ENCODE peak calls at places on chromosomes 7 and 10, in five cellular contexts. One of them, this sample, is unnamed.

GRCh38 chr7:101315336-101315735 is 6.3 kb downstream of the IFT22 start:
- DNase-seq in tibial nerve: no peak
- DNase-seq in HCT116: peak; percentile 38
- DNase-seq in uterus: no peak
- DNase-seq in GM12891: no peak
- DNase-seq in this sample: no peak

GRCh38 chr7:84631913-84632312 is 437.3 kb upstream of the SEMA3A start:
- DNase-seq in HCT116: no peak
- DNase-seq in GM12891: no peak
- DNase-seq in uterus: no peak
- DNase-seq in tibial nerve: no peak
- DNase-seq in this sample: no peak

GRCh38 chr7:51732066-51732465 is 415.5 kb upstream of the COBL start:
- DNase-seq in HCT116: no peak
- DNase-seq in uterus: no peak
- DNase-seq in GM12891: no peak
- DNase-seq in tibial nerve: no peak
- DNase-seq in this sample: no peak

GRCh38 chr7:112892263-112892662 is 102.1 kb upstream of the TMEM168 start:
- DNase-seq in uterus: no peak
- DNase-seq in HCT116: no peak
- DNase-seq in GM12891: no peak
- DNase-seq in tibial nerve: no peak
- DNase-seq in this sample: no peak

GRCh38 chr10:119316729-119317097 is 109.3 kb downstream of the GRK5 start:
- DNase-seq in tibial nerve: no peak
- DNase-seq in uterus: peak; percentile 42
- DNase-seq in GM12891: no peak
- DNase-seq in HCT116: peak; percentile 89
- DNase-seq in this sample: no peak

GRCh38 chr7:49775065-49775948 is 1.9 kb downstream of the VWC2 start:
- DNase-seq in uterus: no peak
- DNase-seq in HCT116: no peak
- DNase-seq in tibial nerve: no peak
- DNase-seq in GM12891: no peak
- DNase-seq in this sample: peak; percentile 26

GRCh38 chr7:31027161-31027965 is 24.7 kb upstream of the ADCYAP1R1 start:
- DNase-seq in uterus: peak; percentile 48
- DNase-seq in tibial nerve: no peak
- DNase-seq in HCT116: no peak
- DNase-seq in GM12891: no peak
- DNase-seq in this sample: no peak

GRCh38 chr7:138842111-138842510 is 44.1 kb upstream of the ATP6V0A4 start:
- DNase-seq in GM12891: no peak
- DNase-seq in uterus: no peak
- DNase-seq in tibial nerve: no peak
- DNase-seq in HCT116: no peak
- DNase-seq in this sample: no peak

GRCh38 chr7:106190589-106191330 is 78.6 kb upstream of the SYPL1 start:
- DNase-seq in GM12891: no peak
- DNase-seq in HCT116: no peak
- DNase-seq in uterus: no peak
- DNase-seq in tibial nerve: no peak
- DNase-seq in this sample: no peak

GRCh38 chr10:82089327-82089726 is 214.3 kb downstream of the NRG3 start:
- DNase-seq in uterus: no peak
- DNase-seq in HCT116: no peak
- DNase-seq in GM12891: no peak
- DNase-seq in tibial nerve: no peak
- DNase-seq in this sample: no peak

GRCh38 chr7:139648941-139649425 is 125.5 kb downstream of the CLEC2L start:
- DNase-seq in GM12891: peak; percentile 42
- DNase-seq in HCT116: no peak
- DNase-seq in uterus: peak; percentile 27
- DNase-seq in tibial nerve: no peak
- DNase-seq in this sample: peak; percentile 64

GRCh38 chr10:106863549-106863948 is 301.0 kb downstream of the SORCS1 start:
- DNase-seq in uterus: no peak
- DNase-seq in HCT116: no peak
- DNase-seq in GM12891: no peak
- DNase-seq in tibial nerve: no peak
- DNase-seq in this sample: no peak

GRCh38 chr7:78194609-78195008 is 396.0 kb downstream of the PHTF2 start:
- DNase-seq in HCT116: no peak
- DNase-seq in tibial nerve: no peak
- DNase-seq in GM12891: no peak
- DNase-seq in uterus: no peak
- DNase-seq in this sample: no peak

GRCh38 chr10:13877154-13877909 is 290.6 kb downstream of the PRPF18 start:
- DNase-seq in GM12891: no peak
- DNase-seq in HCT116: no peak
- DNase-seq in tibial nerve: peak; percentile 28
- DNase-seq in uterus: peak; percentile 33
- DNase-seq in this sample: no peak

GRCh38 chr10:76497671-76498070 is 1066.2 kb downstream of the LRMDA start:
- DNase-seq in uterus: no peak
- DNase-seq in GM12891: no peak
- DNase-seq in tibial nerve: no peak
- DNase-seq in HCT116: no peak
- DNase-seq in this sample: no peak

GRCh38 chr10:88278912-88279311 is 304.2 kb downstream of the RNLS start:
- DNase-seq in GM12891: no peak
- DNase-seq in uterus: no peak
- DNase-seq in tibial nerve: no peak
- DNase-seq in HCT116: no peak
- DNase-seq in this sample: no peak

GRCh38 chr7:13050703-13051102 is 363.3 kb downstream of the ARL4A start:
- DNase-seq in uterus: no peak
- DNase-seq in tibial nerve: no peak
- DNase-seq in GM12891: no peak
- DNase-seq in HCT116: no peak
- DNase-seq in this sample: no peak

GRCh38 chr7:7103343-7104313 is 78.7 kb upstream of the C1GALT1 start:
- DNase-seq in HCT116: peak; percentile 48
- DNase-seq in uterus: no peak
- DNase-seq in GM12891: peak; percentile 19
- DNase-seq in tibial nerve: no peak
- DNase-seq in this sample: peak; percentile 15

GRCh38 chr7:11369696-11370095 is 396.0 kb downstream of the PHF14 start:
- DNase-seq in tibial nerve: no peak
- DNase-seq in GM12891: no peak
- DNase-seq in uterus: no peak
- DNase-seq in HCT116: no peak
- DNase-seq in this sample: no peak

GRCh38 chr10:123994417-123995081 is 98.8 kb downstream of the CHST15 start:
- DNase-seq in HCT116: peak; percentile 74
- DNase-seq in tibial nerve: peak; percentile 68
- DNase-seq in GM12891: peak; percentile 90
- DNase-seq in uterus: peak; percentile 83
- DNase-seq in this sample: peak; percentile 86

GRCh38 chr7:42407828-42408227 is 170.8 kb upstream of the GLI3 start:
- DNase-seq in uterus: no peak
- DNase-seq in tibial nerve: no peak
- DNase-seq in GM12891: no peak
- DNase-seq in HCT116: no peak
- DNase-seq in this sample: no peak

GRCh38 chr10:31554556-31554955 is 235.5 kb downstream of the ZEB1 start:
- DNase-seq in HCT116: no peak
- DNase-seq in tibial nerve: no peak
- DNase-seq in GM12891: no peak
- DNase-seq in uterus: no peak
- DNase-seq in this sample: no peak

GRCh38 chr7:37786741-37787569 is 61.4 kb upstream of the NME8 start:
- DNase-seq in HCT116: no peak
- DNase-seq in tibial nerve: no peak
- DNase-seq in GM12891: peak; percentile 21
- DNase-seq in uterus: no peak
- DNase-seq in this sample: no peak

GRCh38 chr10:32952541-32953276 is 5.3 kb downstream of the ITGB1 start:
- DNase-seq in tibial nerve: no peak
- DNase-seq in GM12891: no peak
- DNase-seq in uterus: no peak
- DNase-seq in HCT116: no peak
- DNase-seq in this sample: no peak

GRCh38 chr10:32952094-32952493 is 5.9 kb downstream of the ITGB1 start:
- DNase-seq in HCT116: no peak
- DNase-seq in uterus: no peak
- DNase-seq in tibial nerve: no peak
- DNase-seq in GM12891: no peak
- DNase-seq in this sample: no peak

GRCh38 chr10:32949221-32949678 is 8.8 kb downstream of the ITGB1 start:
- DNase-seq in tibial nerve: no peak
- DNase-seq in GM12891: no peak
- DNase-seq in HCT116: no peak
- DNase-seq in uterus: no peak
- DNase-seq in this sample: no peak

GRCh38 chr10:32951111-32951510 is 6.9 kb downstream of the ITGB1 start:
- DNase-seq in tibial nerve: no peak
- DNase-seq in uterus: no peak
- DNase-seq in HCT116: no peak
- DNase-seq in GM12891: no peak
- DNase-seq in this sample: no peak

GRCh38 chr10:32950457-32951109 is 7.4 kb downstream of the ITGB1 start:
- DNase-seq in tibial nerve: no peak
- DNase-seq in GM12891: no peak
- DNase-seq in uterus: no peak
- DNase-seq in HCT116: no peak
- DNase-seq in this sample: no peak
- TF ChIP-seq POLR2A in tibial nerve: no peak
- TF ChIP-seq POLR2A in GM12891: no peak
- TF ChIP-seq POLR2A in uterus: no peak
- TF ChIP-seq POLR2A in HCT116: no peak
- TF ChIP-seq POLR2A in this sample: no peak

DNA sequence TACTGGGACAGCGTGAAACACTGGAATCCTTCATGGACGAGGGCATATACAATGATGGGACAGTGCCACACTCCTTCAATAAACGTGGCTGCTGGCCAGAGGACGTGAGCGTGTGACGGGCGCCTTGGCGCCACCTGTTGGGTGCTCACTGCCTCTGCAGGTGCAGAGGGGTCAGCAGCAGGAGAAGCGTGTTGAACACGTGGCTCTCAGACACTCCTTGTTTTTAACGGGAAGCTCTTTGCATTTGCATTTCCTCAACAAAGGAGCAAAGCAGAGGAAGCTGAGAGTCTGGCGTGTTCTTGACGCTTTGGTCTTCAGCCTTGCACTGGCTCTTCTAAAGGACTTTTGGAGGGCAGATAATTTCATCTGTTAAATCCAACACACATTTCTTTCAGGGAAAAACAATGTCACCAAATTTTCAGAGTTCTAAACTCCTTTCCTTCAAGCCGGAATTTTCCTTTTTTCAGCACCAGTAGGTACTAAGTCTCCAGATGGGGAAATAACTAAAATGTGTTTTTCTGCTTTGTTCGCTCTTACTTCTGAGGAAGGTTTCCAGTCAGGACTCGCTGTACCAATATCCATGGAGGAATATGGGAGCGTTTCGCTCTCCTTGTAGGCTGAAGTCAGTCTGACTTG is 2.9 kb upstream of the GET4 start:
- DNase-seq in tibial nerve: peak; percentile 75
- DNase-seq in HCT116: peak; percentile 72
- DNase-seq in uterus: peak; percentile 86
- DNase-seq in GM12891: peak; percentile 80
- DNase-seq in this sample: peak; percentile 78
- TF ChIP-seq POLR2A in tibial nerve: no peak
- TF ChIP-seq POLR2A in HCT116: no peak
- TF ChIP-seq POLR2A in uterus: peak; percentile 9
- TF ChIP-seq POLR2A in GM12891: no peak
- TF ChIP-seq POLR2A in this sample: no peak

DNA sequence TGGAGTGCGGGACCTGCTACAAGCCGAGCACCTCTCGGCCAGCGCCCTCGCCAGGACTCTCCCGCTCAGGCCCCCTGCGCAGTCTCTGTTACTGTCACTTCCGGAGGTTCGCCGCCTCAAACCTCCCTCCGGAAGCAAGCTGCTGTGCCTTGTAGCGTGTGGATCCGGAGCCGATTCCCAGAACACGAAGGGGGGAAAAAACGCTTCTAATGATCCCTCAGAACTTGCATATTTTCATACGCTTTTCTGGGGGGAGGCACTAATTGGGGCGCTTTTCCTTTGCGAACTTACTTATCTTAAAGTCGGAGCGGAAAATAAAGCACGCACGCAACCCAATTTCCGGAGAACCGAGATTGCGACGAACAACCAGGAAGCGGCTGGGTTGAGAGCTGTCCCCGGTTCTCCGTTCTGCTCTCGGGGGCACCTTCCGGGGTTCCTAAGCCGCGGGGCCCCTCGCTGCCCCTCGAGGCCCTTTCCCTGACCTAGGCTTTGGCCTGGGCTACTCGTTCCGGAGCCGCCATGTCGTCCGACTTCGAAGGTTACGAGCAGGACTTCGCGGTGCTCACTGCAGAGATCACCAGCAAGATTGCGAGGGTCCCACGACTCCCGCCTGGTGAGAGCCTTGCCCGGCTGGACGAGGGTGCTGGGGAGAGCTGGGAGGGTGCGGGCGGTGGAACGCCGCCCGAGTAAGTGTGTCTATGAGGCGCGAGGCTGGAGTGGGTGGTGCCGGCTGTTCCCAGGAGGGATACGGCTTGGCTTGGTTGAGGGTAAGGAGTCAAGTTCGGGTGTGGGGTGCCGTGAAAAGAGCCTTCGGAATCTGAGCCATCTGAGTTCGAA is at the start of the genes VTI1A and ZDHHC6:
- DNase-seq in tibial nerve: peak; percentile 63
- DNase-seq in HCT116: peak; percentile 91
- DNase-seq in GM12891: peak; percentile 60
- DNase-seq in uterus: peak; percentile 81
- DNase-seq in this sample: peak; percentile 60
- TF ChIP-seq POLR2A in tibial nerve: peak; percentile 49
- TF ChIP-seq POLR2A in HCT116: no peak
- TF ChIP-seq POLR2A in GM12891: peak; percentile 91
- TF ChIP-seq POLR2A in uterus: peak; percentile 39
- TF ChIP-seq POLR2A in this sample: peak; percentile 94

DNA sequence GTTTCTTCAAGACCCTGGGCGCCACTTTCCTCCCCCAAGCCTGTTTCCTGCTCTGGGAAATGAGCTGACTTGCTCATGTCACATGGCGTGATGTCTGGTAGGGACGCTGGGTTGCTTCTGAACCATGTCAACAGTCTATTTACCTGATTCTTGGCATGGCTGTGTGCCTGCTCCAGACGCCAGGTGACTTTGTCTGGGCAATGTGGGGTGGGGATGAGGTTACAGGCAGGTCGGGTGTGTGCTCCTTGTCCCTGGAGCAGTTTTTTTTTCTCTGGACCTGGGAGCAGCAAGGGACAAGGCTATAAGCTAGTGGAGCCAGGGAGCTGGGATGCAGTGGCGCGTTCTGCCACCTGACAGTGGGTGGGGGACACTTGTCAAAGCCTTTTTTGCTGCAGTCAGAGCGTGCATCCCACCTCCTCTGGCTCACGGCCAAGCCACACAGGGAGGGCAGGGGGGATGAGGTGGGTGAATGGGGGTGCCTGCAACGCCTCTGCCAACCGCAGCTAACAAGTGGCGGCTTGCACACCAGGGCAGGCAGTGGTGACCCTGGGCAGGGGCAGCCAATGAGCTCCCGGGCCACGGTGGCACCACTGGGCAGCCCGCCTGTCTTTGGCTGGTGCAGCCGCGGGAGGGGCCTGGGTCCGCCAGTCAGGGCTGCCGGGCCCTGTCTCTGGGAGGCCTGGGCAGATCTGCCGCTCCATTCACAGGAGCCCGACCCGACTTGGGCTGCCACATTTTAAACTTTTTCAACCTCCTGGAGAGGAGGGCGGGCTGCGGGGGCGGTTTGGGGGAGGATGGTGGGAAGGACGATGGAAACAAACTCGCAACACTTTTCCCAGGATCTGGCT is 22.9 kb downstream of the DNAJB12 start:
- DNase-seq in HCT116: peak; percentile 80
- DNase-seq in uterus: peak; percentile 63
- DNase-seq in GM12891: no peak
- DNase-seq in tibial nerve: peak; percentile 64
- DNase-seq in this sample: peak; percentile 64
- TF ChIP-seq POLR2A in HCT116: peak; percentile 36
- TF ChIP-seq POLR2A in uterus: peak; percentile 27
- TF ChIP-seq POLR2A in GM12891: no peak
- TF ChIP-seq POLR2A in tibial nerve: peak; percentile 62
- TF ChIP-seq POLR2A in this sample: no peak